ENCODE peak calls at places on chromosomes 1 and 21, in five cellular contexts. One of them, this sample, is unnamed.

GRCh38 chr1:17653728-17654351 is 101.3 kb upstream of the ACTL8 start:
- DNase-seq in BE2C: peak; percentile 67
- DNase-seq in stimulated activated CD4-positive, alpha-beta T cell treated with anti-CD3 and anti-CD28 coated beads, Interleukin-1b, Interleukin-23, amount 100 ng/mL, for 48 hours: peak; percentile 14
- DNase-seq in HEK293T: peak; percentile 68
- DNase-seq in psoas muscle: peak; percentile 45
- DNase-seq in this sample: no peak

GRCh38 chr1:231200417-231201031 is 38.7 kb downstream of the TRIM67 start:
- DNase-seq in BE2C: peak; percentile 77
- DNase-seq in stimulated activated CD4-positive, alpha-beta T cell treated with anti-CD3 and anti-CD28 coated beads, Interleukin-1b, Interleukin-23, amount 100 ng/mL, for 48 hours: no peak
- DNase-seq in HEK293T: no peak
- DNase-seq in psoas muscle: no peak
- DNase-seq in this sample: no peak

GRCh38 chr21:43929217-43929971 is 64.4 kb downstream of the AGPAT3 start:
- DNase-seq in BE2C: no peak
- DNase-seq in stimulated activated CD4-positive, alpha-beta T cell treated with anti-CD3 and anti-CD28 coated beads, Interleukin-1b, Interleukin-23, amount 100 ng/mL, for 48 hours: no peak
- DNase-seq in HEK293T: no peak
- DNase-seq in psoas muscle: peak; percentile 67
- DNase-seq in this sample: peak; percentile 87

GRCh38 chr1:17485280-17485679 is 45.8 kb upstream of the RCC2 start:
- DNase-seq in BE2C: peak; percentile 48
- DNase-seq in stimulated activated CD4-positive, alpha-beta T cell treated with anti-CD3 and anti-CD28 coated beads, Interleukin-1b, Interleukin-23, amount 100 ng/mL, for 48 hours: no peak
- DNase-seq in HEK293T: peak; percentile 46
- DNase-seq in psoas muscle: no peak
- DNase-seq in this sample: no peak

GRCh38 chr1:201655243-201655642 is 116.3 kb downstream of the NAV1 start:
- DNase-seq in BE2C: peak; percentile 88
- DNase-seq in stimulated activated CD4-positive, alpha-beta T cell treated with anti-CD3 and anti-CD28 coated beads, Interleukin-1b, Interleukin-23, amount 100 ng/mL, for 48 hours: no peak
- DNase-seq in HEK293T: no peak
- DNase-seq in psoas muscle: peak; percentile 48
- DNase-seq in this sample: no peak

GRCh38 chr1:27741124-27741523 is 15.4 kb downstream of the FAM76A start:
- DNase-seq in BE2C: no peak
- DNase-seq in stimulated activated CD4-positive, alpha-beta T cell treated with anti-CD3 and anti-CD28 coated beads, Interleukin-1b, Interleukin-23, amount 100 ng/mL, for 48 hours: no peak
- DNase-seq in HEK293T: no peak
- DNase-seq in psoas muscle: no peak
- DNase-seq in this sample: no peak

GRCh38 chr1:73065585-73065984 is 783.2 kb upstream of the NEGR1 start:
- DNase-seq in BE2C: peak; percentile 7
- DNase-seq in stimulated activated CD4-positive, alpha-beta T cell treated with anti-CD3 and anti-CD28 coated beads, Interleukin-1b, Interleukin-23, amount 100 ng/mL, for 48 hours: no peak
- DNase-seq in HEK293T: no peak
- DNase-seq in psoas muscle: no peak
- DNase-seq in this sample: peak; percentile 67

GRCh38 chr1:59443355-59443754 is 146.5 kb downstream of the FGGY start:
- DNase-seq in BE2C: no peak
- DNase-seq in stimulated activated CD4-positive, alpha-beta T cell treated with anti-CD3 and anti-CD28 coated beads, Interleukin-1b, Interleukin-23, amount 100 ng/mL, for 48 hours: no peak
- DNase-seq in HEK293T: no peak
- DNase-seq in psoas muscle: no peak
- DNase-seq in this sample: no peak

GRCh38 chr1:206518206-206518605 is 10.9 kb downstream of the RASSF5 start:
- DNase-seq in BE2C: no peak
- DNase-seq in stimulated activated CD4-positive, alpha-beta T cell treated with anti-CD3 and anti-CD28 coated beads, Interleukin-1b, Interleukin-23, amount 100 ng/mL, for 48 hours: no peak
- DNase-seq in HEK293T: no peak
- DNase-seq in psoas muscle: no peak
- DNase-seq in this sample: no peak

GRCh38 chr1:22317231-22317919 is 134.3 kb upstream of the ZBTB40 start:
- DNase-seq in BE2C: peak; percentile 52
- DNase-seq in stimulated activated CD4-positive, alpha-beta T cell treated with anti-CD3 and anti-CD28 coated beads, Interleukin-1b, Interleukin-23, amount 100 ng/mL, for 48 hours: no peak
- DNase-seq in HEK293T: peak; percentile 81
- DNase-seq in psoas muscle: no peak
- DNase-seq in this sample: no peak

GRCh38 chr21:20258542-20258941 is 739.7 kb upstream of the NCAM2 start:
- DNase-seq in BE2C: no peak
- DNase-seq in stimulated activated CD4-positive, alpha-beta T cell treated with anti-CD3 and anti-CD28 coated beads, Interleukin-1b, Interleukin-23, amount 100 ng/mL, for 48 hours: no peak
- DNase-seq in HEK293T: no peak
- DNase-seq in psoas muscle: no peak
- DNase-seq in this sample: no peak

GRCh38 chr1:180117764-180118116 is 36.9 kb upstream of the QSOX1 start:
- DNase-seq in BE2C: no peak
- DNase-seq in stimulated activated CD4-positive, alpha-beta T cell treated with anti-CD3 and anti-CD28 coated beads, Interleukin-1b, Interleukin-23, amount 100 ng/mL, for 48 hours: no peak
- DNase-seq in HEK293T: no peak
- DNase-seq in psoas muscle: peak; percentile 23
- DNase-seq in this sample: no peak

GRCh38 chr1:111453706-111454105 is 4.4 kb downstream of the ATP5PB start:
- DNase-seq in BE2C: no peak
- DNase-seq in stimulated activated CD4-positive, alpha-beta T cell treated with anti-CD3 and anti-CD28 coated beads, Interleukin-1b, Interleukin-23, amount 100 ng/mL, for 48 hours: no peak
- DNase-seq in HEK293T: no peak
- DNase-seq in psoas muscle: no peak
- DNase-seq in this sample: no peak

GRCh38 chr1:31787261-31787660 is 23.1 kb upstream of the ADGRB2 start:
- DNase-seq in BE2C: no peak
- DNase-seq in stimulated activated CD4-positive, alpha-beta T cell treated with anti-CD3 and anti-CD28 coated beads, Interleukin-1b, Interleukin-23, amount 100 ng/mL, for 48 hours: no peak
- DNase-seq in HEK293T: no peak
- DNase-seq in psoas muscle: no peak
- DNase-seq in this sample: no peak

GRCh38 chr1:87328121-87329050 is at the start of gene LMO4:
- DNase-seq in BE2C: peak; percentile 89
- DNase-seq in stimulated activated CD4-positive, alpha-beta T cell treated with anti-CD3 and anti-CD28 coated beads, Interleukin-1b, Interleukin-23, amount 100 ng/mL, for 48 hours: peak; percentile 85
- DNase-seq in HEK293T: peak; percentile 89
- DNase-seq in psoas muscle: peak; percentile 96
- DNase-seq in this sample: peak; percentile 87

GRCh38 chr1:48906729-48907128 is 130.0 kb upstream of the BEND5 start:
- DNase-seq in BE2C: no peak
- DNase-seq in stimulated activated CD4-positive, alpha-beta T cell treated with anti-CD3 and anti-CD28 coated beads, Interleukin-1b, Interleukin-23, amount 100 ng/mL, for 48 hours: no peak
- DNase-seq in HEK293T: no peak
- DNase-seq in psoas muscle: no peak
- DNase-seq in this sample: no peak

GRCh38 chr1:228913649-228914048 is 178.4 kb downstream of the RHOU start:
- DNase-seq in BE2C: no peak
- DNase-seq in stimulated activated CD4-positive, alpha-beta T cell treated with anti-CD3 and anti-CD28 coated beads, Interleukin-1b, Interleukin-23, amount 100 ng/mL, for 48 hours: no peak
- DNase-seq in HEK293T: no peak
- DNase-seq in psoas muscle: no peak
- DNase-seq in this sample: no peak

GRCh38 chr1:153485880-153486279 is 25.4 kb upstream of the S100A7 start:
- DNase-seq in BE2C: peak; percentile 81
- DNase-seq in stimulated activated CD4-positive, alpha-beta T cell treated with anti-CD3 and anti-CD28 coated beads, Interleukin-1b, Interleukin-23, amount 100 ng/mL, for 48 hours: no peak
- DNase-seq in HEK293T: no peak
- DNase-seq in psoas muscle: no peak
- DNase-seq in this sample: no peak

GRCh38 chr1:33516428-33516827 is 44.0 kb downstream of the ZSCAN20 start:
- DNase-seq in BE2C: no peak
- DNase-seq in stimulated activated CD4-positive, alpha-beta T cell treated with anti-CD3 and anti-CD28 coated beads, Interleukin-1b, Interleukin-23, amount 100 ng/mL, for 48 hours: no peak
- DNase-seq in HEK293T: no peak
- DNase-seq in psoas muscle: no peak
- DNase-seq in this sample: no peak

GRCh38 chr1:26281091-26281958 is 1.4 kb downstream of the SH3BGRL3 start:
- DNase-seq in BE2C: no peak
- DNase-seq in stimulated activated CD4-positive, alpha-beta T cell treated with anti-CD3 and anti-CD28 coated beads, Interleukin-1b, Interleukin-23, amount 100 ng/mL, for 48 hours: no peak
- DNase-seq in HEK293T: no peak
- DNase-seq in psoas muscle: no peak
- DNase-seq in this sample: no peak

GRCh38 chr1:1371354-1371740 is 3.7 kb downstream of the AURKAIP1 start:
- DNase-seq in BE2C: no peak
- DNase-seq in stimulated activated CD4-positive, alpha-beta T cell treated with anti-CD3 and anti-CD28 coated beads, Interleukin-1b, Interleukin-23, amount 100 ng/mL, for 48 hours: no peak
- DNase-seq in HEK293T: no peak
- DNase-seq in psoas muscle: no peak
- DNase-seq in this sample: no peak

GRCh38 chr1:150999051-150999674 is 7.5 kb downstream of the MINDY1 start:
- DNase-seq in BE2C: no peak
- DNase-seq in stimulated activated CD4-positive, alpha-beta T cell treated with anti-CD3 and anti-CD28 coated beads, Interleukin-1b, Interleukin-23, amount 100 ng/mL, for 48 hours: peak; percentile 31
- DNase-seq in HEK293T: no peak
- DNase-seq in psoas muscle: no peak
- DNase-seq in this sample: no peak

GRCh38 chr1:198556969-198557368 is 16.5 kb upstream of the ATP6V1G3 start:
- DNase-seq in BE2C: no peak
- DNase-seq in stimulated activated CD4-positive, alpha-beta T cell treated with anti-CD3 and anti-CD28 coated beads, Interleukin-1b, Interleukin-23, amount 100 ng/mL, for 48 hours: peak; percentile 51
- DNase-seq in HEK293T: no peak
- DNase-seq in psoas muscle: peak; percentile 16
- DNase-seq in this sample: no peak

GRCh38 chr1:42956739-42957138 is 1.9 kb downstream of the SLC2A1 start:
- DNase-seq in BE2C: no peak
- DNase-seq in stimulated activated CD4-positive, alpha-beta T cell treated with anti-CD3 and anti-CD28 coated beads, Interleukin-1b, Interleukin-23, amount 100 ng/mL, for 48 hours: no peak
- DNase-seq in HEK293T: no peak
- DNase-seq in psoas muscle: no peak
- DNase-seq in this sample: no peak

GRCh38 chr1:81876901-81877750 is 76.4 kb downstream of the ADGRL2 start:
- DNase-seq in BE2C: no peak
- DNase-seq in stimulated activated CD4-positive, alpha-beta T cell treated with anti-CD3 and anti-CD28 coated beads, Interleukin-1b, Interleukin-23, amount 100 ng/mL, for 48 hours: no peak
- DNase-seq in HEK293T: no peak
- DNase-seq in psoas muscle: no peak
- DNase-seq in this sample: peak; percentile 44

GRCh38 chr1:109499081-109499480 is 5.2 kb downstream of the CYB561D1 start:
- DNase-seq in BE2C: no peak
- DNase-seq in stimulated activated CD4-positive, alpha-beta T cell treated with anti-CD3 and anti-CD28 coated beads, Interleukin-1b, Interleukin-23, amount 100 ng/mL, for 48 hours: no peak
- DNase-seq in HEK293T: no peak
- DNase-seq in psoas muscle: no peak
- DNase-seq in this sample: no peak

GRCh38 chr1:154433161-154433681 is 28.1 kb downstream of the IL6R start:
- DNase-seq in BE2C: no peak
- DNase-seq in stimulated activated CD4-positive, alpha-beta T cell treated with anti-CD3 and anti-CD28 coated beads, Interleukin-1b, Interleukin-23, amount 100 ng/mL, for 48 hours: peak; percentile 72
- DNase-seq in HEK293T: no peak
- DNase-seq in psoas muscle: peak; percentile 49
- DNase-seq in this sample: no peak

GRCh38 chr1:99170516-99170915 is 93.8 kb upstream of the PLPPR4 start:
- DNase-seq in BE2C: no peak
- DNase-seq in stimulated activated CD4-positive, alpha-beta T cell treated with anti-CD3 and anti-CD28 coated beads, Interleukin-1b, Interleukin-23, amount 100 ng/mL, for 48 hours: no peak
- DNase-seq in HEK293T: no peak
- DNase-seq in psoas muscle: no peak
- DNase-seq in this sample: no peak

GRCh38 chr1:203179328-203180009 is 3.8 kb upstream of the MYBPH start:
- DNase-seq in BE2C: no peak
- DNase-seq in stimulated activated CD4-positive, alpha-beta T cell treated with anti-CD3 and anti-CD28 coated beads, Interleukin-1b, Interleukin-23, amount 100 ng/mL, for 48 hours: no peak
- DNase-seq in HEK293T: no peak
- DNase-seq in psoas muscle: no peak
- DNase-seq in this sample: no peak

GRCh38 chr1:17520473-17521319 is 18.8 kb upstream of the ARHGEF10L start:
- DNase-seq in BE2C: no peak
- DNase-seq in stimulated activated CD4-positive, alpha-beta T cell treated with anti-CD3 and anti-CD28 coated beads, Interleukin-1b, Interleukin-23, amount 100 ng/mL, for 48 hours: no peak
- DNase-seq in HEK293T: no peak
- DNase-seq in psoas muscle: no peak
- DNase-seq in this sample: no peak

GRCh38 chr1:32770741-32771548 is 46.2 kb downstream of the YARS1 start:
- DNase-seq in BE2C: no peak
- DNase-seq in stimulated activated CD4-positive, alpha-beta T cell treated with anti-CD3 and anti-CD28 coated beads, Interleukin-1b, Interleukin-23, amount 100 ng/mL, for 48 hours: no peak
- DNase-seq in HEK293T: no peak
- DNase-seq in psoas muscle: no peak
- DNase-seq in this sample: no peak

GRCh38 chr1:163320891-163321290 is 863 bp upstream of the NUF2 start:
- DNase-seq in BE2C: no peak
- DNase-seq in stimulated activated CD4-positive, alpha-beta T cell treated with anti-CD3 and anti-CD28 coated beads, Interleukin-1b, Interleukin-23, amount 100 ng/mL, for 48 hours: no peak
- DNase-seq in HEK293T: no peak
- DNase-seq in psoas muscle: no peak
- DNase-seq in this sample: no peak

GRCh38 chr1:27591622-27592021 is 12.3 kb downstream of the AHDC1 start:
- DNase-seq in BE2C: no peak
- DNase-seq in stimulated activated CD4-positive, alpha-beta T cell treated with anti-CD3 and anti-CD28 coated beads, Interleukin-1b, Interleukin-23, amount 100 ng/mL, for 48 hours: no peak
- DNase-seq in HEK293T: no peak
- DNase-seq in psoas muscle: no peak
- DNase-seq in this sample: no peak

GRCh38 chr1:9671377-9672140 is 20.0 kb downstream of the PIK3CD start:
- DNase-seq in BE2C: no peak
- DNase-seq in stimulated activated CD4-positive, alpha-beta T cell treated with anti-CD3 and anti-CD28 coated beads, Interleukin-1b, Interleukin-23, amount 100 ng/mL, for 48 hours: peak; percentile 54
- DNase-seq in HEK293T: no peak
- DNase-seq in psoas muscle: no peak
- DNase-seq in this sample: no peak